ENCODE peak calls at places on chromosomes 11 and 22, in ten cellular contexts. O, N, M, K, H, I, T, P, Y and R are unnamed samples.

GRCh38 chr11:124536520-124536919 is 6.9 kb downstream of the OR8B12 start:
- DNase-seq in O (no peak), N (no peak), M (no peak), K (no peak), H (peak; percentile 4), I (peak; percentile 82), T (no peak), P (no peak), Y (no peak), R (peak; percentile 98)

GRCh38 chr11:107561688-107562087 is 3.8 kb downstream of the ALKBH8 start:
- DNase-seq in O (no peak), N (no peak), M (no peak), K (no peak), H (no peak), I (no peak), T (no peak), P (no peak), Y (no peak), R (peak; percentile 61)

GRCh38 chr22:28817919-28818859 is 17.8 kb upstream of the XBP1 start:
- DNase-seq in O (no peak), N (no peak), M (no peak), K (no peak), H (peak; percentile 93), I (no peak), T (no peak), P (no peak), Y (no peak), R (no peak)

GRCh38 chr11:64649304-64649703 is 58.3 kb downstream of the SLC22A12 start:
- DNase-seq in O (no peak), N (no peak), M (no peak), K (peak; percentile 48), H (peak; percentile 84), I (peak; percentile 43), T (no peak), P (peak; percentile 65), Y (no peak), R (peak; percentile 48)

GRCh38 chr11:10743354-10744035 is 7.6 kb upstream of the CTR9 start:
- DNase-seq in O (no peak), N (no peak), M (peak; percentile 55), K (no peak), H (no peak), I (peak; percentile 52), T (no peak), P (peak; percentile 56), Y (no peak), R (no peak)

GRCh38 chr11:69437001-69437875 is 44.2 kb upstream of the LINC01488 start:
- DNase-seq in O (no peak), N (no peak), M (peak; percentile 31), K (peak; percentile 71), H (peak; percentile 66), I (no peak), T (no peak), P (no peak), Y (no peak), R (no peak)

GRCh38 chr22:38871360-38872171 is 450 bp downstream of the CBX6 start:
- DNase-seq in O (no peak), N (no peak), M (no peak), K (no peak), H (peak; percentile 65), I (no peak), T (peak; percentile 26), P (peak; percentile 21), Y (no peak), R (no peak)

GRCh38 chr11:110125632-110126031 is 32.4 kb downstream of the ZC3H12C start:
- DNase-seq in O (no peak), N (no peak), M (no peak), K (no peak), H (peak; percentile 5), I (no peak), T (no peak), P (no peak), Y (no peak), R (peak; percentile 98)

GRCh38 chr11:98940913-98941312 is 79.8 kb upstream of the CNTN5 start:
- DNase-seq in O (no peak), N (no peak), M (no peak), K (no peak), H (peak; percentile 35), I (no peak), T (no peak), P (no peak), Y (no peak), R (no peak)

GRCh38 chr22:20495861-20496681 is 476 bp upstream of the KLHL22 start:
- DNase-seq in O (peak; percentile 49), N (peak; percentile 75), M (peak; percentile 95), K (peak; percentile 76), H (peak; percentile 97), I (peak; percentile 84), T (peak; percentile 97), P (peak; percentile 72), Y (peak; percentile 46), R (peak; percentile 91)

GRCh38 chr11:111846063-111846462 is 25.3 kb downstream of the ALG9 start:
- DNase-seq in O (no peak), N (no peak), M (no peak), K (no peak), H (no peak), I (no peak), T (no peak), P (no peak), Y (peak; percentile 36), R (peak; percentile 83)

GRCh38 chr11:102653744-102654291 is 28.7 kb upstream of the MMP20 start:
- DNase-seq in O (no peak), N (no peak), M (no peak), K (no peak), H (no peak), I (no peak), T (no peak), P (no peak), Y (no peak), R (no peak)

GRCh38 chr11:112881461-112881860 is 79.8 kb upstream of the NCAM1 start:
- DNase-seq in O (no peak), N (peak; percentile 70), M (peak; percentile 85), K (peak; percentile 25), H (peak; percentile 95), I (no peak), T (no peak), P (no peak), Y (no peak), R (peak; percentile 16)

GRCh38 chr11:116420770-116421528 is 351.8 kb downstream of the BUD13 start:
- DNase-seq in O (no peak), N (no peak), M (no peak), K (no peak), H (no peak), I (no peak), T (no peak), P (no peak), Y (no peak), R (peak; percentile 6)

GRCh38 chr22:36860821-36861659 is at the start of gene NCF4:
- DNase-seq in O (no peak), N (peak; percentile 3), M (peak; percentile 80), K (no peak), H (no peak), I (peak; percentile 99), T (peak; percentile 87), P (peak; percentile 65), Y (no peak), R (no peak)

GRCh38 chr11:96267490-96268010 is 75.4 kb downstream of the MAML2 start:
- DNase-seq in O (no peak), N (no peak), M (no peak), K (no peak), H (peak; percentile 56), I (no peak), T (peak; percentile 58), P (no peak), Y (no peak), R (peak; percentile 18)